ENCODE peak calls at places on chromosomes 16 and 17, in four cellular contexts. Y is AG10803; P is CD4-positive, alpha-beta T cell; M is HTR-8/SVneo. I is an unnamed sample.

GRCh38 chr17:41492771-41493170 is 3.1 kb upstream of the KRT36 start:
- DNase-seq in Y (no peak), P (no peak), M (no peak), I (peak)

GRCh38 chr17:29379084-29379811 is 10.9 kb upstream of the TAOK1 start:
- DNase-seq in Y (peak), P (no peak), M (no peak), I (no peak)

GRCh38 chr16:27642753-27643152 is 92.8 kb downstream of the KATNIP start:
- DNase-seq in Y (peak), P (no peak), M (no peak), I (peak)

GRCh38 chr17:28193241-28193640 is 125.8 kb upstream of the TMEM97 start:
- DNase-seq in Y (no peak), P (no peak), M (no peak), I (no peak)

GRCh38 chr16:14354561-14355351 is 275.3 kb downstream of the PARN start:
- DNase-seq in Y (peak), P (no peak), M (no peak), I (peak)

GRCh38 chr16:3017806-3018506 is at the start of gene CLDN6:
- DNase-seq in Y (no peak), P (no peak), M (no peak), I (no peak)

GRCh38 chr17:77619851-77620250 is 338.7 kb upstream of the TNRC6C start:
- DNase-seq in Y (peak), P (no peak), M (peak), I (peak)

GRCh38 chr17:40738553-40738952 is 16.6 kb downstream of the KRT25 start:
- DNase-seq in Y (no peak), P (no peak), M (no peak), I (no peak)

GRCh38 chr17:45038771-45039634 is 12.4 kb downstream of the DCAKD start:
- DNase-seq in Y (no peak), P (no peak), M (no peak), I (no peak)

GRCh38 chr16:89712476-89712805 is 8.3 kb downstream of the VPS9D1 start:
- DNase-seq in Y (no peak), P (no peak), M (no peak), I (peak)

GRCh38 chr16:66228791-66229190 is 137.7 kb upstream of the CDH5 start:
- DNase-seq in Y (peak), P (no peak), M (no peak), I (no peak)

GRCh38 chr16:58695368-58695767 is 10.8 kb upstream of the SLC38A7 start:
- DNase-seq in Y (no peak), P (no peak), M (no peak), I (no peak)

GRCh38 chr16:67926181-67926742 is 5.4 kb downstream of the CTRL start:
- DNase-seq in Y (no peak), P (no peak), M (no peak), I (no peak)

GRCh38 chr16:85608887-85609286 is 4.2 kb upstream of the GSE1 start:
- DNase-seq in Y (no peak), P (no peak), M (no peak), I (no peak)